ENCODE peak calls at places on chromosomes 11 and 22, in eight cellular contexts. J is psoas muscle, U is right atrium auricular region, P is neural progenitor cell, A is ovary, Q is DND-41, Z is SJCRH30, V is esophagus squamous epithelium. H is an unnamed sample.
A peak's percentile ranks its signal among the peaks of the same experiment; 100 is the strongest.

GRCh38 chr22:45580703-45581381 is 78.2 kb downstream of the FBLN1 start:
- DNase-seq in J (no peak), U (no peak), P (no peak), A (no peak), Q (no peak), Z (no peak), V (no peak), H (no peak)

GRCh38 chr11:2409026-2409553 is 8.5 kb downstream of the TSSC4 start:
- DNase-seq in J (no peak), U (no peak), P (no peak), A (no peak), Q (no peak), Z (no peak), V (no peak), H (no peak)

GRCh38 chr11:34566736-34567135 is 53.1 kb upstream of the ELF5 start:
- DNase-seq in J (no peak), U (no peak), P (no peak), A (no peak), Q (no peak), Z (no peak), V (no peak), H (no peak)

GRCh38 chr11:12066056-12066798 is 44.2 kb upstream of the MICAL2 start:
- DNase-seq in J (no peak), U (no peak), P (no peak), A (no peak), Q (no peak), Z (no peak), V (no peak), H (no peak)

GRCh38 chr22:39496131-39496838 is 5.8 kb upstream of the MIEF1 start:
- DNase-seq in J (peak; percentile 76), U (peak; percentile 83), P (peak; percentile 92), A (peak; percentile 57), Q (peak; percentile 48), Z (peak; percentile 84), V (no peak), H (no peak)

GRCh38 chr22:43050995-43051394 is 36.0 kb upstream of the PACSIN2 start:
- DNase-seq in J (no peak), U (no peak), P (peak; percentile 49), A (no peak), Q (peak; percentile 11), Z (peak; percentile 35), V (no peak), H (no peak)

GRCh38 chr11:1853376-1854131 is 670 bp downstream of the LSP1 start:
- DNase-seq in J (no peak), U (no peak), P (no peak), A (no peak), Q (peak; percentile 19), Z (no peak), V (no peak), H (no peak)

GRCh38 chr11:7467652-7468051 is 17.7 kb upstream of the OLFML1 start:
- DNase-seq in J (no peak), U (no peak), P (no peak), A (no peak), Q (no peak), Z (no peak), V (no peak), H (no peak)

GRCh38 chr11:119739021-119739703 is 10.2 kb upstream of the NECTIN1 start:
- DNase-seq in J (no peak), U (no peak), P (no peak), A (no peak), Q (no peak), Z (no peak), V (no peak), H (no peak)

GRCh38 chr11:68828155-68828931 is 13.4 kb downstream of the CPT1A start:
- DNase-seq in J (no peak), U (no peak), P (no peak), A (no peak), Q (no peak), Z (no peak), V (no peak), H (no peak)

GRCh38 chr11:92308366-92308765 is 83.7 kb downstream of the FAT3 start:
- DNase-seq in J (no peak), U (no peak), P (no peak), A (no peak), Q (no peak), Z (no peak), V (no peak), H (no peak)

GRCh38 chr22:26586556-26587325 is 3.2 kb downstream of the TPST2 start:
- DNase-seq in J (no peak), U (peak; percentile 69), P (no peak), A (no peak), Q (no peak), Z (no peak), V (no peak), H (no peak)

GRCh38 chr11:66287256-66288137 is 1.4 kb downstream of the YIF1A start:
- DNase-seq in J (no peak), U (no peak), P (no peak), A (no peak), Q (no peak), Z (no peak), V (no peak), H (no peak)

GRCh38 chr22:48362736-48363404 is 1464.8 kb downstream of the BRD1 start:
- DNase-seq in J (no peak), U (no peak), P (no peak), A (no peak), Q (no peak), Z (no peak), V (no peak), H (no peak)

GRCh38 chr22:47029244-47030001 is 267.0 kb downstream of the TBC1D22A start:
- DNase-seq in J (no peak), U (no peak), P (no peak), A (no peak), Q (no peak), Z (no peak), V (no peak), H (no peak)

GRCh38 chr22:27672721-27673387 is 128.7 kb downstream of the MN1 start:
- DNase-seq in J (no peak), U (no peak), P (no peak), A (no peak), Q (no peak), Z (peak; percentile 20), V (no peak), H (no peak)
- H3K27ac ChIP-seq in J (peak overlapping the region; percentile 74), U (peak overlapping the region; percentile 59), P (no peak overlapping the region), A (no peak overlapping the region), Q (no peak overlapping the region), Z (no peak overlapping the region), V (no peak overlapping the region), H (no peak overlapping the region)

GRCh38 chr11:127106938-127107337 is 106.4 kb upstream of the KIRREL3 start:
- DNase-seq in J (no peak), U (no peak), P (no peak), A (no peak), Q (no peak), Z (no peak), V (no peak), H (no peak)

GRCh38 chr11:127108838-127109237 is 108.3 kb upstream of the KIRREL3 start:
- DNase-seq in J (no peak), U (no peak), P (no peak), A (no peak), Q (no peak), Z (no peak), V (no peak), H (no peak)

GRCh38 chr11:127105578-127105977 is 105.0 kb upstream of the KIRREL3 start:
- DNase-seq in J (no peak), U (no peak), P (no peak), A (no peak), Q (no peak), Z (no peak), V (no peak), H (no peak)

GRCh38 chr11:127103586-127104388 is 103.2 kb upstream of the KIRREL3 start:
- DNase-seq in J (no peak), U (no peak), P (no peak), A (no peak), Q (no peak), Z (no peak), V (no peak), H (no peak)

GRCh38 chr11:127106142-127106541 is 105.6 kb upstream of the KIRREL3 start:
- DNase-seq in J (no peak), U (no peak), P (peak; percentile 72), A (no peak), Q (no peak), Z (peak; percentile 45), V (no peak), H (no peak)
- H3K4me3 ChIP-seq in J (no peak overlapping the region), U (no peak overlapping the region), P (peak overlapping the region; percentile 8), A (no peak overlapping the region), Q (no peak overlapping the region), Z (no peak overlapping the region), V (no peak overlapping the region), H (no peak overlapping the region)

GRCh38 chr22:25393121-25393805 is 171.2 kb upstream of the GRK3 start:
- DNase-seq in J (no peak), U (no peak), P (no peak), A (no peak), Q (no peak), Z (no peak), V (no peak), H (no peak)

GRCh38 chr22:25389541-25389919 is 170.1 kb downstream of the CRYBB2 start:
- DNase-seq in J (no peak), U (no peak), P (no peak), A (no peak), Q (no peak), Z (no peak), V (no peak), H (no peak)

GRCh38 chr22:25395468-25395867 is 169.0 kb upstream of the GRK3 start:
- DNase-seq in J (no peak), U (no peak), P (no peak), A (no peak), Q (no peak), Z (no peak), V (no peak), H (no peak)

GRCh38 chr22:25390297-25391240 is 171.1 kb downstream of the CRYBB2 start:
- DNase-seq in J (no peak), U (no peak), P (no peak), A (no peak), Q (no peak), Z (no peak), V (no peak), H (no peak)

DNA sequence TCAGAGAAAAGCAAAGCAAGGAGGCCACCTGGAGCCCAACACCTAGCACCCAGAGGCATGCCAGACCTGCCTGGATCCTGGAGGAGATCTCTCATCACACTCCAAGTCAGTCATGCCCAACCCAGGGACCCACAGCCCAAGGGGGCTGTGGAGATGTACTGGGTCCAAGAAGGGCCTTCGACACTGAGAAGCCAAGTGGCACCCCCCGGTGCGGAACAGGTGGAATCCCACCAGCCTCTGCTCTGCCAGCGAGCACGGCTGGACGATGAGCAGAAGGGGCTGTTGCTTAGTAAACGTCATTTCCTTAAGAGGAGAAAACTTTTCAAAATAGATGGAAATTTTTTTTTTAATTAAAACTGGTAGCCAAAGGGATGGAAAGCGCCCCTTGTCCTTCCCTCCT is 171.9 kb upstream of the GRK3 start:
- DNase-seq in J (no peak), U (no peak), P (no peak), A (no peak), Q (no peak), Z (no peak), V (no peak), H (no peak)
- H3K4me1 ChIP-seq in J (no peaks in the 10 kb centered on the region), U (no peaks in the 10 kb centered on the region), P (peaks cover 6% of the 10 kb centered on the region), A (peaks cover 2% of the 10 kb centered on the region), Q (peaks cover 33% of the 10 kb centered on the region), Z (peaks cover 18% of the 10 kb centered on the region), V (no peaks in the 10 kb centered on the region), H (peaks cover 18% of the 10 kb centered on the region)

GRCh38 chr11:43366597-43367121 is 7.9 kb downstream of the TTC17 start:
- DNase-seq in J (no peak), U (no peak), P (no peak), A (no peak), Q (no peak), Z (peak; percentile 61), V (no peak), H (no peak)
- H3K27ac ChIP-seq in J (no peak overlapping the region), U (no peak overlapping the region), P (no peak overlapping the region), A (no peak overlapping the region), Q (no peak overlapping the region), Z (peak overlapping the region; percentile 96), V (no peak overlapping the region), H (no peak overlapping the region)